ENCODE peak calls at places on chromosomes 3 and 15, in four cellular contexts. D is HTR-8/SVneo; A is cardiac septum; K is naive thymus-derived CD8-positive, alpha-beta T cell. U is an unnamed sample.

GRCh38 chr3:152097120-152097519 is 171.6 kb upstream of the MBNL1 start:
- DNase-seq in A (no peak), D (no peak), K (no peak), U (no peak)

GRCh38 chr3:16286161-16286560 is 21.1 kb downstream of the OXNAD1 start:
- DNase-seq in D (no peak), K (peak), A (no peak), U (no peak)

GRCh38 chr15:68797157-68797556 is 23.5 kb downstream of the ANP32A start:
- DNase-seq in K (no peak), A (no peak), D (no peak), U (no peak)

GRCh38 chr3:69364354-69364753 is 21.5 kb downstream of the FRMD4B start:
- DNase-seq in A (no peak), D (peak), K (no peak), U (no peak)

GRCh38 chr3:59680916-59681315 is 631.1 kb upstream of the CFAP20DC start:
- DNase-seq in K (no peak), A (no peak), D (no peak), U (no peak)

GRCh38 chr3:141530133-141530768 is 43.4 kb downstream of the RASA2 start:
- DNase-seq in A (no peak), D (no peak), K (peak), U (no peak)

GRCh38 chr3:191882289-191882688 is 421.3 kb downstream of the PYDC2 start:
- DNase-seq in A (no peak), K (no peak), D (peak), U (no peak)

GRCh38 chr3:125684199-125684598 is 88.9 kb upstream of the OSBPL11 start:
- DNase-seq in K (no peak), A (no peak), D (no peak), U (no peak)

GRCh38 chr3:122427857-122428471 is 12.1 kb upstream of the WDR5B start:
- DNase-seq in D (no peak), A (no peak), K (no peak), U (no peak)

GRCh38 chr15:68354923-68355322 is 77.0 kb downstream of the ITGA11 start:
- DNase-seq in D (peak), A (no peak), K (no peak), U (no peak)

GRCh38 chr15:25862087-25862468 is 1.0 kb downstream of the ATP10A start:
- DNase-seq in K (no peak), A (no peak), D (no peak), U (no peak)

GRCh38 chr3:189282751-189283150 is 111.0 kb downstream of the TPRG1 start:
- DNase-seq in D (no peak), A (no peak), K (no peak), U (no peak)

GRCh38 chr3:115359507-115359906 is 212.4 kb upstream of the ZBTB20 start:
- DNase-seq in D (no peak), K (no peak), A (no peak), U (no peak)

GRCh38 chr15:85563328-85563727 is 182.9 kb downstream of the AKAP13 start:
- DNase-seq in K (no peak), D (no peak), A (no peak), U (no peak)

GRCh38 chr15:92906563-92907081 is 6.5 kb downstream of the CHD2 start:
- DNase-seq in A (no peak), D (no peak), K (no peak), U (no peak)

GRCh38 chr3:194101592-194102432 is 34.1 kb upstream of the HES1 start:
- DNase-seq in K (no peak), D (no peak), A (no peak), U (no peak)

GRCh38 chr3:106877632-106878031 is 499.6 kb upstream of the CCDC54 start:
- DNase-seq in A (no peak), K (no peak), D (no peak), U (no peak)

GRCh38 chr15:87858651-87859050 is 397.9 kb downstream of the NTRK3 start:
- DNase-seq in K (no peak), D (no peak), A (no peak), U (no peak)

GRCh38 chr3:128281461-128282367 is 128.4 kb downstream of the EEFSEC start:
- DNase-seq in D (no peak), A (no peak), K (no peak), U (peak)

GRCh38 chr3:128496602-128497304 is 3.8 kb upstream of the GATA2 start:
- DNase-seq in K (no peak), A (peak), D (no peak), U (no peak)

GRCh38 chr3:195876297-195877031 is 31.9 kb downstream of the TNK2 start:
- DNase-seq in K (no peak), D (no peak), A (no peak), U (no peak)

GRCh38 chr3:126907557-126907956 is 75.4 kb upstream of the PLXNA1 start:
- DNase-seq in D (no peak), A (no peak), K (no peak), U (no peak)

GRCh38 chr3:149443545-149443912 is 31.0 kb upstream of the TM4SF4 start:
- DNase-seq in K (no peak), D (no peak), A (no peak), U (no peak)

GRCh38 chr3:98733055-98733777 is 29.9 kb upstream of the ST3GAL6 start:
- DNase-seq in K (peak), D (peak), A (peak), U (no peak)

GRCh38 chr3:185625784-185626183 is 39.7 kb downstream of the SENP2 start:
- DNase-seq in A (no peak), D (no peak), K (no peak), U (no peak)

GRCh38 chr3:184540777-184541681 is 20.6 kb upstream of the EPHB3 start:
- DNase-seq in K (peak), A (peak), D (peak), U (peak)

U was measured in coronary artery.